ENCODE peak calls at places on chromosomes 3 and 15, in five cellular contexts. Q, I, B, L and F are unnamed samples.

GRCh38 chr3:50333744-50334328 is 5.8 kb upstream of the TUSC2 start:
- DNase-seq in I (no peak), B (no peak), L (no peak), Q (no peak), F (no peak)

GRCh38 chr3:50430186-50430585 is 70.9 kb upstream of the TMEM115 start:
- DNase-seq in L (no peak), B (no peak), Q (no peak), I (no peak), F (no peak)

GRCh38 chr15:70245932-70246622 is 148.4 kb upstream of the TLE3 start:
- DNase-seq in Q (peak), I (peak), L (peak), B (no peak), F (no peak)

GRCh38 chr3:184005981-184006507 is 11.6 kb downstream of the ABCC5 start:
- DNase-seq in Q (peak), I (no peak), L (no peak), B (peak), F (no peak)

GRCh38 chr3:9834520-9835380 is 9.1 kb downstream of the RPUSD3 start:
- DNase-seq in B (no peak), Q (no peak), L (no peak), I (no peak), F (no peak)

GRCh38 chr3:122691195-122691594 is 10.6 kb downstream of the PARP14 start:
- DNase-seq in I (peak), B (no peak), L (no peak), Q (peak), F (no peak)

GRCh38 chr3:191068946-191069813 is 129.9 kb upstream of the OSTN start:
- DNase-seq in B (no peak), L (no peak), I (no peak), Q (no peak), F (no peak)

GRCh38 chr3:126348308-126348920 is 8.8 kb downstream of the KLF15 start:
- DNase-seq in Q (no peak), I (no peak), L (peak), B (no peak), F (no peak)

GRCh38 chr3:113532698-113533533 is 561 bp downstream of the SIDT1 start:
- DNase-seq in L (peak), Q (no peak), B (peak), I (no peak), F (no peak)

GRCh38 chr3:82078246-82078645 is 316.8 kb upstream of the GBE1 start:
- DNase-seq in B (no peak), I (no peak), L (no peak), Q (no peak), F (no peak)

GRCh38 chr3:29949131-29949530 is 657.3 kb upstream of the TGFBR2 start:
- DNase-seq in B (no peak), I (peak), Q (no peak), L (no peak), F (no peak)

GRCh38 chr3:145963111-145963510 is 197.9 kb downstream of the PLOD2 start:
- DNase-seq in Q (no peak), L (no peak), I (no peak), B (no peak), F (no peak)

GRCh38 chr3:142028174-142028833 is 121.0 kb downstream of the TFDP2 start:
- DNase-seq in B (peak), Q (peak), I (peak), L (no peak), F (peak)

GRCh38 chr3:63387568-63387967 is 109.5 kb downstream of the SYNPR start:
- DNase-seq in B (no peak), Q (no peak), L (no peak), I (peak), F (no peak)

GRCh38 chr3:44554626-44555592 is at the start of gene ZKSCAN7:
- DNase-seq in I (no peak), L (peak), Q (no peak), B (peak), F (peak)

GRCh38 chr15:96807361-96807760 is 476.9 kb downstream of the NR2F2 start:
- DNase-seq in B (no peak), Q (no peak), I (no peak), L (no peak), F (no peak)

GRCh38 chr15:50137330-50137761 is 18.3 kb upstream of the ATP8B4 start:
- DNase-seq in I (peak), L (no peak), Q (no peak), B (no peak), F (no peak)

GRCh38 chr3:164199982-164200823 is 878.1 kb downstream of the SI start:
- DNase-seq in Q (no peak), B (no peak), L (no peak), I (no peak), F (no peak)

GRCh38 chr3:128493221-128494151 is 485 bp upstream of the GATA2 start:
- DNase-seq in L (no peak), Q (no peak), I (no peak), B (no peak), F (no peak)